ENCODE peak calls at places on chromosomes 5 and 9, in nine cellular contexts. I is stomach, G is ascending aorta, E is gastrocnemius medialis, L is sigmoid colon, F is HCT116, N is lower lobe of right lung, Y is fibroblast of lung, U is left lung. Q is an unnamed sample.
A peak's percentile ranks its signal among the peaks of the same experiment; 100 is the strongest.

GRCh38 chr5:137621861-137622823 is 113.7 kb downstream of the KLHL3 start:
- DNase-seq in E (peak; percentile 94), G (peak; percentile 94), I (no peak), Y (peak; percentile 82), U (no peak), F (no peak), N (no peak), L (peak; percentile 46), Q (no peak)

GRCh38 chr9:33676746-33677505 is 118.4 kb upstream of the PRSS3 start:
- DNase-seq in N (peak; percentile 46), E (no peak), Y (peak; percentile 36), F (no peak), G (no peak), L (peak; percentile 64), I (peak; percentile 25), U (peak; percentile 85), Q (peak; percentile 22)

GRCh38 chr5:93715776-93716175 is 25.6 kb downstream of the POU5F2 start:
- DNase-seq in N (no peak), G (no peak), I (no peak), Y (no peak), E (no peak), L (no peak), F (no peak), U (no peak), Q (no peak)

GRCh38 chr5:60477849-60478248 is 222.1 kb downstream of the DEPDC1B start:
- DNase-seq in F (no peak), Y (no peak), G (no peak), N (no peak), E (no peak), U (no peak), I (no peak), L (no peak), Q (no peak)

GRCh38 chr9:31137151-31137849 is 1247.1 kb upstream of the ACO1 start:
- DNase-seq in N (no peak), E (no peak), G (no peak), L (no peak), Y (peak; percentile 99), F (peak; percentile 54), U (no peak), I (peak; percentile 27), Q (no peak)

GRCh38 chr5:39829479-39829878 is 404.7 kb upstream of the DAB2 start:
- DNase-seq in L (no peak), I (no peak), G (no peak), N (no peak), U (no peak), E (no peak), F (no peak), Y (no peak), Q (no peak)

GRCh38 chr5:140348104-140348503 is 1.7 kb upstream of the HBEGF start:
- DNase-seq in E (peak; percentile 20), Y (no peak), I (no peak), F (no peak), G (no peak), N (no peak), L (no peak), U (no peak), Q (no peak)

GRCh38 chr5:143013176-143013575 is 243.0 kb downstream of the ARHGAP26 start:
- DNase-seq in L (no peak), F (no peak), Y (no peak), G (no peak), I (no peak), U (no peak), N (no peak), E (no peak), Q (no peak)

GRCh38 chr5:103340717-103341397 is 82.3 kb downstream of the MACIR start:
- DNase-seq in N (no peak), E (no peak), L (no peak), U (no peak), Y (peak; percentile 11), G (no peak), F (no peak), I (no peak), Q (no peak)

DNA sequence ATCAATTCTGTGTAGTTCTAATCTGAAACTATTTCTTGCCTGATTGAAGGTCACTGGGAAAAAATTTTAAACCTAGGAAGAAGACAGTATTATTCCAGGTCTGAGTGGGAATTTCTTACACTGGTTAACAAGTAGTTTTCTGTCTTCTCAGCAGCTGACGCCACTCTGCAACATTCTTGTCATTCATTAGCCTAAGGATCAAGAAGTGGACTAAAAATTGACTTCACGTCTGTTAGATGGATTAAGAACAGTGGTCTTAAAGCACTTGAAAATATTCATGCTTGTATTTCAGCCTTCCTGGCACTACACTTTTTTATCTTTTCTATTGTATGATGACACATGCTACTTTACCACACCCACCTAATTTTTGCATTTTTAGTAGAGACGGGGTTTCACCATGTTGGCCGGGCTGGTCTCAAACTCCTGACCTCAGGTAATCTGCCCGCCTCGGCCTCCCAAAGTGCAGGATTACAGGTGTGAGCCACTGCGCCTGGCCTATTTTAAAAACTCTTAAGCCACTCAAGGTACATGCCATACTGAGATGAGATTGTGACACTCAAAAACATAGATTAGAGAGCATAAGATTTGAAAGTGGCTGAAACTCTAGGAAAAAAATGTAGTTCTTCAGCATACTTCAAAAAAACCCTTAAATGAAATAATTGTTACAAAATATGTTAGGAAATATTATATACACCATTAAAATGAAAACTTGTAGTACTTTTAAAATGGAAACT is 8.4 kb downstream of the MATR3 start:
- DNase-seq in E (no peak), L (no peak), G (no peak), U (no peak), I (no peak), Y (peak; percentile 16), F (no peak), N (no peak), Q (no peak)
- H3K4me1 ChIP-seq in E (peaks cover 98% of the 10 kb centered on the region), L (no peaks in the 10 kb centered on the region), G (peaks cover 78% of the 10 kb centered on the region), U (peaks cover 33% of the 10 kb centered on the region), I (peaks cover 100% of the 10 kb centered on the region), Y (peaks cover 5% of the 10 kb centered on the region), F (peaks cover 52% of the 10 kb centered on the region), N (peaks cover 100% of the 10 kb centered on the region), Q (peaks cover 23% of the 10 kb centered on the region)

GRCh38 chr5:154071799-154072781 is 33.3 kb downstream of the MFAP3 start:
- DNase-seq in E (peak; percentile 58), L (peak; percentile 89), U (peak; percentile 91), G (peak; percentile 89), N (peak; percentile 85), F (peak; percentile 56), I (peak; percentile 89), Y (peak; percentile 50), Q (peak; percentile 72)
- TF ChIP-seq CTCF in E (peak; percentile 88), L (peak; percentile 98), U (peak; percentile 91), G (peak; percentile 90), N (peak; percentile 96), F (peak; percentile 97), I (peak; percentile 83), Y (peak; percentile 96), Q (peak; percentile 89)

GRCh38 chr9:89756891-89757537 is 152.2 kb downstream of the GADD45G start:
- DNase-seq in F (no peak), G (no peak), N (no peak), U (no peak), I (peak; percentile 88), E (peak; percentile 64), L (no peak), Y (no peak), Q (no peak)

GRCh38 chr9:89760123-89760522 is 155.3 kb downstream of the GADD45G start:
- DNase-seq in E (no peak), F (no peak), U (no peak), N (no peak), L (no peak), G (no peak), I (no peak), Y (no peak), Q (no peak)

GRCh38 chr9:89755835-89756234 is 151.0 kb downstream of the GADD45G start:
- DNase-seq in G (no peak), E (no peak), U (no peak), L (no peak), I (peak; percentile 64), F (no peak), Y (peak; percentile 62), N (no peak), Q (no peak)

GRCh38 chr9:89759563-89759962 is 154.8 kb downstream of the GADD45G start:
- DNase-seq in F (no peak), I (no peak), L (no peak), G (no peak), U (no peak), N (no peak), E (no peak), Y (no peak), Q (no peak)

GRCh38 chr9:89757776-89758528 is 153.1 kb downstream of the GADD45G start:
- DNase-seq in U (no peak), N (no peak), G (no peak), I (no peak), L (no peak), Y (no peak), F (no peak), E (peak; percentile 29), Q (no peak)
- H3K27me3 ChIP-seq in U (no peaks in the 10 kb centered on the region), N (no peaks in the 10 kb centered on the region), G (no peaks in the 10 kb centered on the region), I (no peaks in the 10 kb centered on the region), L (no peaks in the 10 kb centered on the region), Y (no peaks in the 10 kb centered on the region), F (no peaks in the 10 kb centered on the region), E (no peaks in the 10 kb centered on the region), Q (no peaks in the 10 kb centered on the region)

GRCh38 chr9:121607434-121608248 is 43.8 kb upstream of the DAB2IP start:
- DNase-seq in Y (peak; percentile 53), E (peak; percentile 65), N (no peak), F (peak; percentile 24), G (peak; percentile 71), I (no peak), U (no peak), L (peak; percentile 84), Q (no peak)

GRCh38 chr9:121613009-121613766 is 38.2 kb upstream of the DAB2IP start:
- DNase-seq in N (no peak), E (peak; percentile 83), Y (no peak), G (no peak), L (no peak), I (no peak), U (no peak), F (no peak), Q (no peak)

GRCh38 chr9:121612511-121612998 is 38.9 kb upstream of the DAB2IP start:
- DNase-seq in G (no peak), Y (no peak), F (no peak), N (peak; percentile 59), I (peak; percentile 46), E (peak; percentile 79), U (no peak), L (peak; percentile 74), Q (no peak)

GRCh38 chr9:121609845-121610637 is 41.4 kb upstream of the DAB2IP start:
- DNase-seq in L (peak; percentile 88), I (peak; percentile 66), U (peak; percentile 80), E (peak; percentile 89), Y (peak; percentile 92), G (peak; percentile 82), N (peak; percentile 59), F (peak; percentile 62), Q (no peak)

GRCh38 chr9:121610638-121610953 is 40.8 kb upstream of the DAB2IP start:
- DNase-seq in L (no peak), F (no peak), N (no peak), E (no peak), Y (no peak), I (no peak), U (peak; percentile 7), G (no peak), Q (no peak)
- H3K4me1 ChIP-seq in L (no peaks in the 10 kb centered on the region), F (peaks cover 51% of the 10 kb centered on the region), N (peaks cover 48% of the 10 kb centered on the region), E (peaks cover 96% of the 10 kb centered on the region), Y (peaks cover 6% of the 10 kb centered on the region), I (peaks cover 67% of the 10 kb centered on the region), U (peaks cover 11% of the 10 kb centered on the region), G (peaks cover 33% of the 10 kb centered on the region), Q (peaks cover 8% of the 10 kb centered on the region)

DNA sequence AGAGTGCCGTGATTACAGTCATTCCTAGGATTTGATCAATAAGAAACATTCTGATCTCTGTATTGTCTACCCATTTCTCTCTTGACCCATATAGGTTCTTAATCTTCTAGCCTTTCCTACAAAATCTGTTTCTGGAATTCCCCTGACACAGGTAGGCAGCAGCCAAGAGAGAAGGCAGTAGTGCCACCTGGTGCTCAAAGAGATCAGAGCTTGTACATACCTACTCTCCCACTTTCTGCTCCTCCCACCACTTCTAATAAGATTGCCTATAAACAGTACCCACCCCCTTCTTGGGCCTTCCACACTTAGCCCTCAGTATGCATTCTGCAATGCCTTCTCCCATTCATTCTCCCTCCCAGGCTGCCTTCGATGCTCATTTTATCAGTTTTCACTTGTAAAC is 117.4 kb upstream of the RORB start:
- DNase-seq in I (peak; percentile 27), F (peak; percentile 2), G (no peak), E (no peak), N (no peak), L (no peak), Y (peak; percentile 21), U (no peak), Q (peak; percentile 13)
- TF ChIP-seq CTCF in I (no peak), F (no peak), G (no peak), E (no peak), N (peak; percentile 30), L (no peak), Y (no peak), U (no peak), Q (no peak)

Q was measured in Caco-2.